ENCODE peak calls at places on chromosomes 11 and 22, in ten cellular contexts. X, H, B, Z, Y, M, K, C, D and I are unnamed samples.

GRCh38 chr22:22235564-22235963 is 9.0 kb upstream of the VPREB1 start:
- DNase-seq in Z (no peak), H (peak; percentile 33), X (no peak), B (peak; percentile 35), Y (peak; percentile 59), K (peak; percentile 40), M (no peak), C (peak; percentile 76), D (no peak), I (no peak)

GRCh38 chr22:39894554-39895092 is 1.1 kb upstream of the ENTHD1 start:
- DNase-seq in Y (no peak), D (no peak), Z (no peak), X (no peak), M (no peak), H (no peak), C (no peak), B (no peak), K (no peak), I (no peak)

GRCh38 chr11:28259177-28259843 is 151.1 kb downstream of the METTL15 start:
- DNase-seq in M (no peak), X (no peak), C (peak; percentile 6), Y (no peak), K (no peak), Z (no peak), H (no peak), B (no peak), D (no peak), I (no peak)

GRCh38 chr11:120400564-120401364 is 64.6 kb downstream of the ARHGEF12 start:
- DNase-seq in K (no peak), B (peak; percentile 22), H (peak; percentile 98), X (no peak), D (no peak), Z (peak; percentile 93), Y (peak; percentile 99), C (peak; percentile 18), M (peak; percentile 94), I (peak; percentile 96)

GRCh38 chr22:17596226-17596625 is 32.3 kb downstream of the ATP6V1E1 start:
- DNase-seq in M (no peak), X (no peak), Z (no peak), K (no peak), D (no peak), Y (no peak), H (no peak), C (no peak), B (no peak), I (no peak)

GRCh38 chr11:67384851-67385366 is 6.9 kb upstream of the RAD9A start:
- DNase-seq in B (peak; percentile 70), D (no peak), K (no peak), Y (peak; percentile 66), M (no peak), H (peak; percentile 58), C (no peak), X (no peak), Z (no peak), I (no peak)

GRCh38 chr11:45993438-45994064 is 71.1 kb downstream of the LARGE2 start:
- DNase-seq in B (peak; percentile 54), H (peak; percentile 90), Z (no peak), Y (peak; percentile 40), X (no peak), D (no peak), C (no peak), M (no peak), K (no peak), I (no peak)

GRCh38 chr22:34105461-34106062 is 185.3 kb upstream of the LARGE1 start:
- DNase-seq in K (peak; percentile 18), D (no peak), X (peak; percentile 53), Z (peak; percentile 31), Y (peak; percentile 2), H (no peak), M (no peak), B (peak; percentile 60), C (peak; percentile 46), I (no peak)

GRCh38 chr11:117663389-117663788 is 133.6 kb downstream of the DSCAML1 start:
- DNase-seq in B (no peak), X (peak; percentile 65), Z (no peak), D (no peak), C (no peak), Y (no peak), M (no peak), H (no peak), K (no peak), I (no peak)

GRCh38 chr11:117664897-117665296 is 132.1 kb downstream of the DSCAML1 start:
- DNase-seq in H (no peak), B (no peak), C (no peak), M (no peak), K (no peak), D (no peak), X (no peak), Y (no peak), Z (no peak), I (no peak)

GRCh38 chr11:117662255-117662654 is 134.8 kb downstream of the DSCAML1 start:
- DNase-seq in M (no peak), Z (no peak), B (no peak), X (no peak), H (no peak), C (no peak), D (no peak), K (no peak), Y (no peak), I (peak; percentile 4)

GRCh38 chr11:117662870-117663269 is 134.1 kb downstream of the DSCAML1 start:
- DNase-seq in X (no peak), H (no peak), M (no peak), C (no peak), B (no peak), Y (no peak), D (no peak), Z (no peak), K (no peak), I (no peak)

GRCh38 chr11:117663826-117664225 is 133.2 kb downstream of the DSCAML1 start:
- DNase-seq in K (no peak), D (no peak), M (no peak), Z (no peak), Y (no peak), C (no peak), H (no peak), B (no peak), X (no peak), I (no peak)
- H3K4me3 ChIP-seq in K (no peak overlapping the region), D (no peak overlapping the region), M (no peak overlapping the region), Z (no peak overlapping the region), Y (no peak overlapping the region), C (no peak overlapping the region), H (no peak overlapping the region), B (no peak overlapping the region), X (peak overlapping the region; percentile 9), I (no peak overlapping the region)

DNA sequence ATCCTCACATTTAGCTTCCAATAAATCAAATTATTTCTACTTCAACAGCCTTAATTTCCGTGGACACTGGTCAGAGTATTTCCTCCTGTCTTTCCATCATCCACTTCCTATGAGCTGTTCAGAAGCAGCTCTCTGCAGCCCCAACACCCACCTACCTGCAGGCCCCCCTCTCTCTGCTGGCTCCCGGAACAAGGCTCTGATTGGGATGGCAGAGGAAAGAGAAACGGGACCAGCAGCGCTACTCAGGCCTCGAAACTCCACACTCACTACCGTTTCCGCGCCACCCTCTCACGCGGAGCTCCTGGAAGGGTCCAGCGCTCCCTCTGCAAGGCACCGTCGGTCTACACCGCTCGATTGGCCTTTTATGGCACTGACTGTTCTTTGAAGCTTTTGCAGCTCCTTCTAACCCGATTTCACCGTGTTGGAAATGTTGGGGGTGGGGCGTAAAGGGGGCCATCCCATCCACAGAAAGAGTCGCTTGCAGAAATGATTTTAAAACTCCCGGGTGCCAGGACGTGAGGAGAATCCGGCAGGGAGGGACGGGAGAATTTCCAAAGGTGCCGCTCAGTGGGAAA is 383 bp upstream of the PANX1 start:
- DNase-seq in C (peak; percentile 60), B (peak; percentile 42), Y (no peak), D (no peak), H (peak; percentile 31), Z (no peak), X (no peak), K (peak; percentile 58), M (no peak), I (no peak)
- H3K4me3 ChIP-seq in C (peak overlapping the region; percentile 94), B (peak overlapping the region; percentile 42), Y (peak overlapping the region; percentile 82), D (peak overlapping the region; percentile 92), H (peak overlapping the region; percentile 93), Z (peak overlapping the region; percentile 94), X (peak overlapping the region; percentile 88), K (peak overlapping the region; percentile 87), M (peak overlapping the region; percentile 96), I (peak overlapping the region; percentile 83)

DNA sequence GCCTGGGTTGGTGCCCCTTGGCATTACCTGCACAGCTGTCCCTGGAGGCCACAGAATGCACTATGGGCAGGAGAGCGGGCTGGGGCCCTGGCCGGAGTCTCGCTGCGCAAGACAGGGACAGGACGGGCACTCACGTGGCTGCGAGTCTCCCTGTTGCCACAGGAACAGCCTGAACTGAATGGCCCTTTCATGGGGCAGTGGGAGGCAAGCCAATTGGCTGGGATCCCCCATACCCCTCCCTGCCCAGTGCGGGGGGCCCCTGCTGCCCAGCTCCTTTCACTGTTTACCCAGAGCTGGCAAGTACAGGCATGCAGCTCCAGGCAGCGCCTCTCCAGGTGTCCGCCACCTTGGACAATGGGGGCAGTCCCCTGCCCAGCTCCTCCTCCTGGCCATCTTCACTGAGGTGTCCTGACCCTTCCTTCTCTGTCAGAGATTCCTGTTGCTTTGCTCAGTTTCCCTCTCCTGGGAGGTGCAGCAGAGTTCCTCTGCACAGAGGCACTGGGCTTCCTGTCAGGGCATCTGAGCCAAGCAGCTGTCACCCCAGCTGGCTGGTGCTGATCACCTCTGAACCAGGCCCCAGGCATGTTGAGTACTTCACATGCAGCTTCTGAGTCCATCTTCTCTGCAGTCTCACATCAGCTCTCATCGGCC is 5.2 kb downstream of the USP2 start:
- DNase-seq in B (peak; percentile 85), X (peak; percentile 90), Z (peak; percentile 88), Y (no peak), H (no peak), M (no peak), D (no peak), C (no peak), K (peak; percentile 44), I (no peak)
- H3K4me3 ChIP-seq in B (no peak overlapping the region), X (peak overlapping the region; percentile 67), Z (peak overlapping the region; percentile 30), Y (no peak overlapping the region), H (no peak overlapping the region), M (no peak overlapping the region), D (peak overlapping the region; percentile 21), C (no peak overlapping the region), K (no peak overlapping the region), I (no peak overlapping the region)

GRCh38 chr22:45978275-45978713 is 1.3 kb upstream of the WNT7B start:
- DNase-seq in B (no peak), H (no peak), Y (no peak), M (no peak), X (no peak), C (no peak), D (no peak), Z (no peak), K (no peak), I (no peak)

GRCh38 chr22:45975266-45976161 is 1.4 kb downstream of the WNT7B start:
- DNase-seq in M (no peak), K (no peak), X (no peak), Z (no peak), C (no peak), H (no peak), D (no peak), B (peak; percentile 56), Y (no peak), I (no peak)

GRCh38 chr22:45976351-45977002 is 485 bp downstream of the WNT7B start:
- DNase-seq in B (no peak), D (no peak), Z (no peak), Y (no peak), X (no peak), M (no peak), H (no peak), C (no peak), K (no peak), I (no peak)

GRCh38 chr22:45977551-45978274 is 751 bp upstream of the WNT7B start:
- DNase-seq in H (no peak), B (no peak), Y (peak; percentile 20), M (no peak), X (no peak), K (no peak), Z (no peak), D (no peak), C (no peak), I (no peak)

GRCh38 chr22:45977003-45977395 is at the start of gene WNT7B:
- DNase-seq in B (peak; percentile 47), Y (no peak), H (no peak), M (no peak), X (no peak), Z (no peak), C (no peak), D (no peak), K (no peak), I (no peak)
- H3K4me3 ChIP-seq in B (no peak within 1 kb of the TSS), Y (no peak within 1 kb of the TSS), H (peak within 1 kb of the TSS; percentile 41), M (peak within 1 kb of the TSS; percentile 47), X (peak within 1 kb of the TSS; percentile 67), Z (no peak within 1 kb of the TSS), C (no peak within 1 kb of the TSS), D (peak within 1 kb of the TSS; percentile 62), K (no peak within 1 kb of the TSS), I (peak within 1 kb of the TSS; percentile 50)